ENCODE peak calls at places on chromosomes 6 and 20, in seven cellular contexts. H is HepG2, U is GM12891, E is K562, N is H1, J is GM12878, K is SK-N-SH. R is an unnamed sample.

GRCh38 chr6:169589293-169589692 is 112.5 kb downstream of the WDR27 start:
- DNase-seq in H (no peak), E (no peak), N (no peak), U (no peak), J (no peak), K (no peak), R (no peak)

GRCh38 chr6:97468981-97469380 is 186.0 kb upstream of the MMS22L start:
- DNase-seq in E (no peak), N (no peak), J (no peak), K (no peak), H (no peak), U (no peak), R (no peak)

GRCh38 chr20:48282591-48283228 is 497.4 kb upstream of the SULF2 start:
- DNase-seq in E (peak; percentile 78), K (peak; percentile 33), H (peak; percentile 35), J (no peak), U (no peak), N (no peak), R (no peak)

GRCh38 chr6:56416247-56416646 is 168.9 kb upstream of the COL21A1 start:
- DNase-seq in J (no peak), U (no peak), E (no peak), N (no peak), K (no peak), H (no peak), R (no peak)

GRCh38 chr6:131782764-131783163 is 25.1 kb upstream of the ENPP1 start:
- DNase-seq in H (no peak), U (no peak), E (no peak), N (no peak), J (no peak), K (no peak), R (no peak)

GRCh38 chr20:41074441-41074840 is 45.8 kb downstream of the TOP1 start:
- DNase-seq in E (no peak), J (no peak), N (no peak), K (no peak), H (no peak), U (no peak), R (no peak)

GRCh38 chr20:58372836-58373235 is 16.2 kb upstream of the VAPB start:
- DNase-seq in E (no peak), N (peak; percentile 58), H (no peak), J (no peak), K (no peak), U (no peak), R (no peak)

GRCh38 chr20:51517839-51518238 is 24.7 kb downstream of the NFATC2 start:
- DNase-seq in N (no peak), J (no peak), U (no peak), E (no peak), H (no peak), K (no peak), R (no peak)

GRCh38 chr6:142946924-142947701 is 2.1 kb upstream of the HIVEP2 start:
- DNase-seq in E (peak; percentile 66), H (peak; percentile 67), N (peak; percentile 75), J (no peak), U (peak; percentile 50), K (peak; percentile 86), R (peak; percentile 57)

GRCh38 chr6:42088101-42088591 is 37.8 kb downstream of the TAF8 start:
- DNase-seq in E (no peak), H (no peak), K (no peak), U (no peak), J (no peak), N (no peak), R (no peak)

GRCh38 chr20:23195635-23196034 is 109.5 kb upstream of the CD93 start:
- DNase-seq in H (no peak), U (no peak), K (no peak), J (peak; percentile 13), E (no peak), N (no peak), R (no peak)

GRCh38 chr6:157821342-157822033 is 1.6 kb upstream of the SNX9 start:
- DNase-seq in K (no peak), U (no peak), J (no peak), N (no peak), E (no peak), H (no peak), R (no peak)

GRCh38 chr20:44792794-44793193 is 17.6 kb downstream of the RIMS4 start:
- DNase-seq in U (no peak), H (no peak), N (no peak), J (no peak), K (no peak), E (no peak), R (no peak)

GRCh38 chr6:95548188-95548837 is 29.0 kb upstream of the MANEA start:
- DNase-seq in U (no peak), E (no peak), H (no peak), J (no peak), N (no peak), K (no peak), R (no peak)

GRCh38 chr20:60935971-60936370 is 316.1 kb upstream of the CDH4 start:
- DNase-seq in E (no peak), J (no peak), H (no peak), U (no peak), K (no peak), N (no peak), R (no peak)

GRCh38 chr20:32574296-32575226 is 10.6 kb downstream of the NOL4L start:
- DNase-seq in N (no peak), J (no peak), K (no peak), H (no peak), E (peak; percentile 79), U (no peak), R (no peak)

GRCh38 chr6:11388983-11389944 is 148.3 kb upstream of the TMEM170B start:
- DNase-seq in H (peak; percentile 50), N (no peak), K (no peak), E (no peak), U (no peak), J (no peak), R (no peak)

GRCh38 chr6:11391934-11392777 is 145.4 kb upstream of the TMEM170B start:
- DNase-seq in E (no peak), H (peak; percentile 98), K (no peak), U (no peak), J (no peak), N (no peak), R (no peak)

GRCh38 chr6:11392778-11393507 is 144.6 kb upstream of the TMEM170B start:
- DNase-seq in H (peak; percentile 100), N (no peak), K (peak; percentile 79), U (no peak), E (no peak), J (no peak), R (no peak)

GRCh38 chr6:11387702-11388101 is 149.8 kb upstream of the TMEM170B start:
- DNase-seq in H (no peak), E (no peak), N (no peak), J (no peak), K (no peak), U (no peak), R (no peak)

GRCh38 chr6:11389977-11390376 is 147.6 kb upstream of the TMEM170B start:
- DNase-seq in K (no peak), U (no peak), J (no peak), H (no peak), E (no peak), N (no peak), R (no peak)
- TF ChIP-seq TAF1 in K (no peak), U (no peak), J (no peak), H (no peak), E (no peak), N (no peak), R (no peak)

GRCh38 chr6:30724906-30725667 is 4.9 kb downstream of the TUBB start:
- DNase-seq in N (no peak), H (no peak), E (no peak), J (no peak), U (no peak), K (no peak), R (no peak)
- TF ChIP-seq POLR2AphosphoS5 in N (peak; percentile 92), H (peak; percentile 65), E (peak; percentile 91), J (peak; percentile 50), U (peak; percentile 83), K (peak; percentile 60), R (peak; percentile 83)

DNA sequence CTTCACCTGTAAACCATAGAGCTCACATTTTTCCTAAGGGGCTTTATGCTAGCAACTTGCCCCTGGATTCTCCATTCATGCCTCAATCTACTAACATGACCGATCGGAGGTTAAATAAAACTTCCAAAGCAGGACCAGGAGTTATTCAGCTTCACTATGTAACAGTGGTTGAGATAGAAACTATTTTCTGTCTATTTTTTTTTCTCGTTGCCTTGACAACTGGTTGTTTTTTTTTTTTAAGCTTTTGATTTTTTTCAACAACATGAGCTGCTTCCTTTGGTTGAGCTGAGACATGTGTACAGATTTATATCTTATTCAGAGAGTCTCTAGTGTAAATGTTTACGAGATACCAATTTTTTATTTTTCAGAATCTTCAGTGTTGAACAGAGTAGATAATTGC is 85.7 kb downstream of the SHLD1 start:
- DNase-seq in J (no peak), K (no peak), U (no peak), N (no peak), E (no peak), H (no peak), R (no peak)
- TF ChIP-seq TAF1 in J (no peak), K (no peak), U (no peak), N (no peak), E (no peak), H (no peak), R (no peak)

GRCh38 chr6:10412165-10412947 is 2.5 kb downstream of the TFAP2A start:
- DNase-seq in J (no peak), H (no peak), K (peak; percentile 61), N (peak; percentile 86), E (no peak), U (no peak), R (peak; percentile 64)

GRCh38 chr6:10415593-10416480 is 963 bp upstream of the TFAP2A start:
- DNase-seq in U (no peak), N (no peak), K (no peak), E (no peak), H (no peak), J (no peak), R (no peak)

GRCh38 chr6:10412948-10413849 is 1.7 kb downstream of the TFAP2A start:
- DNase-seq in K (no peak), U (no peak), H (no peak), N (peak; percentile 81), E (no peak), J (no peak), R (no peak)

GRCh38 chr6:10414766-10415592 is at the start of gene TFAP2A:
- DNase-seq in J (no peak), U (no peak), K (no peak), N (peak; percentile 78), H (no peak), E (no peak), R (no peak)

GRCh38 chr6:10413850-10414765 is 766 bp downstream of the TFAP2A start:
- DNase-seq in H (no peak), U (no peak), K (no peak), N (peak; percentile 70), J (no peak), E (no peak), R (no peak)
- TF ChIP-seq POLR2AphosphoS5 in H (no peak), U (no peak), K (no peak), N (no peak), J (no peak), E (no peak), R (no peak)

DNA sequence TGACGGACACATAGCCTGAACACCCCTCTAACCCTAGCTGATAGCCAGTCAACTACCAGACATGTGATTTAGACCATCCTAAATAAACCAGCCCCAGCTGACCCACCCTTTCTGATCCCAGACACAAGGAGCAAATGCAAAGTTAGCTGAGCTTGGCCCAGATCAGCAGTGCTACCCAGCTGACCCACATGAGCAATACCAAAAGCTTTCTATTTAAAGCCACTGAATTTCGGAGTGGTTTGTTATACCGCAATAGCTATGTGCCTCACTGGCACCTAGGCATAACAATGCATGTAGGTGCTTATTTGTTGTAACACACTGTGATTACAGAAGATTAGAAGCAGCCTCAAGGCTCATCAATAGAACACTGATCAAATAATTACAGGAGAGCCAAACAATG is 93.7 kb upstream of the SIRPA start:
- DNase-seq in N (no peak), H (no peak), E (no peak), U (no peak), K (no peak), J (no peak), R (no peak)
- TF ChIP-seq TAF1 in N (no peak), H (no peak), E (no peak), U (no peak), K (no peak), J (no peak), R (no peak)